ENCODE peak calls at places on chromosomes 16 and 17, in four cellular contexts. P is IMR-90, G is H1, M is GM12878. N is an unnamed sample.

GRCh38 chr17:35214192-35214591 is 20.0 kb upstream of the SLC35G3 start:
- DNase-seq in P (no peak), G (no peak), M (no peak), N (no peak)

GRCh38 chr17:19508327-19508867 is 25.3 kb upstream of the SLC47A1 start:
- DNase-seq in P (no peak), G (peak), M (no peak), N (peak)

GRCh38 chr17:77541995-77542394 is 401.2 kb downstream of the SEC14L1 start:
- DNase-seq in P (no peak), G (no peak), M (no peak), N (peak)

GRCh38 chr17:2634361-2634960 is 41.0 kb downstream of the PAFAH1B1 start:
- DNase-seq in P (peak), G (no peak), M (no peak), N (no peak)

GRCh38 chr17:14813649-14814048 is 451.5 kb downstream of the PMP22 start:
- DNase-seq in P (no peak), G (peak), M (no peak), N (peak)

GRCh38 chr17:63774141-63774981 is at the start of gene DDX42:
- DNase-seq in P (peak), G (no peak), M (no peak), N (peak)

GRCh38 chr16:80804451-80805383 is at the start of gene CDYL2:
- DNase-seq in P (peak), G (peak), M (no peak), N (peak)

GRCh38 chr17:27631897-27632725 is 1.1 kb downstream of the LGALS9 start:
- DNase-seq in P (no peak), G (no peak), M (no peak), N (no peak)

GRCh38 chr16:84700518-84701277 is 898 bp downstream of the USP10 start:
- DNase-seq in P (peak), G (no peak), M (no peak), N (no peak)

GRCh38 chr16:67537270-67537635 is 8.6 kb downstream of the RIPOR1 start:
- DNase-seq in P (peak), G (peak), M (no peak), N (no peak)

GRCh38 chr16:57591086-57591869 is 37.2 kb upstream of the ADGRG1 start:
- DNase-seq in P (peak), G (peak), M (no peak), N (peak)

GRCh38 chr17:72365857-72366415 is 245.1 kb downstream of the SOX9 start:
- DNase-seq in P (peak), G (no peak), M (no peak), N (no peak)

DNA sequence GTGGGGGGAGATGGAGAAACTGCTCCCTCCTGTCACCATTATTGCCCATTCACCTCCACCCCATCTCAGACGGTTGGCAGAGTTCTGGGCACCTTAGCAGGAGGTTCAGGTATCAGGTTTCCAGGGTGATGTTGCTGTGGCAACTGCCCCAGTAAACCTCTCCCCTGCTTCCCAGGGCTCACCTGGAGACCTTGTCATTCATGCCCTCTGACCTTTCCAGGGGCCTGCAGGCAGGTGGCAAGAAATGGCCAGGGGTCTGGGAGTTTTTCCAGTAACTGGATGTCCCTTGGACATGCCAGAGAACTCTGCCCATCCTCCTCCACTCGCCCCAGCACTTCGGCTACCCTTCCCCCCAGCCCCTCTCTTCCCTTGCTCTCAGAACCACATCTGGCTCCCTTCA is 8.4 kb downstream of the MLLT6 start:
- DNase-seq in P (no peak), G (peak), M (no peak), N (no peak)
- TF ChIP-seq CHD1 in P (no peak), G (no peak), M (no peak), N (no peak)

DNA sequence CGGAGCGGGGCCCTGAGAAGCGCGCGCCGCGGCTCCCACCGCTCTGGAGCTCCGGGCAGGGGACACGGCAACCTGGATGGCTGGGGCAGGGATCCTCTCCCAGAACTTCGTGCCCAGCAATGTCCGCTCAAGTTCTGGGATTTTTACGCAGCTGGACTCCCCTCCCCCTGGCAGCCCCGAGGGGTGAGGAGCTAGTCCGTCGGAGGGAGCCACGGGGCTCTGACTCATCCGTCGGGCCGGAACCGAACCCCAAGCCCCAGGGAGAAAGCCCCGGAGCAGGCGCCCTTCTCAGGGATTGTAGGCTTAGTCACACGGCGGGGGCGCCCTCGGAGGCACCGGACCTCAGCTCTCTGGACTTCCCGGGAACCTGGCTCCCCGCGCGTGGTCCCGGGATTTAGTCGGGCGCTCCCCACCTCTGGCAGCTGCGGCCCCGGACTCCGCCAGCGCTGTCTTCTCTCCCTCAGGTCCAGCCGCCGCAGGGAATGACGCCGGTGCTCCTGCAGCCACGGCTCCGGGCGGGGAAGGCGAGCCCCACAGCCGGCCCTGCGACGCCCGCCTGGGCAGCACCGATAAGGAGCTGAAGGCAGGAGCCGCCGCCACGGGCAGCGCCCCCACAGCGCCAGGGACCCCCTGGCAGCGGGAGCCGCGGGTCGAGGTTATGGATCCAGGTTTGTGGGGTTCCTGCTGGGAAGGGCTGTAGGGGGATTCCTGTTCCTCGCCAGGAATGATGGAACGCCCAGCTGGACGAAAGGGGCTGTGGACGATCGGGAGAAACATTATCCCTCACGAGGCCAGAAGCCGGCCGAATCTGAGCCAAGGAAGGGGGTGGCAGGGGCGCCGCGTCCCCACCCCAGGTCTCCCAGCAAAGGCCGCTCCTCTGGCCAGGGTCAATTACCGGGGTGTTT is 830 bp downstream of the SPHK1 start:
- DNase-seq in P (peak), G (peak), M (no peak), N (peak)
- TF ChIP-seq CHD1 in P (peak), G (no peak), M (no peak), N (peak)

DNA sequence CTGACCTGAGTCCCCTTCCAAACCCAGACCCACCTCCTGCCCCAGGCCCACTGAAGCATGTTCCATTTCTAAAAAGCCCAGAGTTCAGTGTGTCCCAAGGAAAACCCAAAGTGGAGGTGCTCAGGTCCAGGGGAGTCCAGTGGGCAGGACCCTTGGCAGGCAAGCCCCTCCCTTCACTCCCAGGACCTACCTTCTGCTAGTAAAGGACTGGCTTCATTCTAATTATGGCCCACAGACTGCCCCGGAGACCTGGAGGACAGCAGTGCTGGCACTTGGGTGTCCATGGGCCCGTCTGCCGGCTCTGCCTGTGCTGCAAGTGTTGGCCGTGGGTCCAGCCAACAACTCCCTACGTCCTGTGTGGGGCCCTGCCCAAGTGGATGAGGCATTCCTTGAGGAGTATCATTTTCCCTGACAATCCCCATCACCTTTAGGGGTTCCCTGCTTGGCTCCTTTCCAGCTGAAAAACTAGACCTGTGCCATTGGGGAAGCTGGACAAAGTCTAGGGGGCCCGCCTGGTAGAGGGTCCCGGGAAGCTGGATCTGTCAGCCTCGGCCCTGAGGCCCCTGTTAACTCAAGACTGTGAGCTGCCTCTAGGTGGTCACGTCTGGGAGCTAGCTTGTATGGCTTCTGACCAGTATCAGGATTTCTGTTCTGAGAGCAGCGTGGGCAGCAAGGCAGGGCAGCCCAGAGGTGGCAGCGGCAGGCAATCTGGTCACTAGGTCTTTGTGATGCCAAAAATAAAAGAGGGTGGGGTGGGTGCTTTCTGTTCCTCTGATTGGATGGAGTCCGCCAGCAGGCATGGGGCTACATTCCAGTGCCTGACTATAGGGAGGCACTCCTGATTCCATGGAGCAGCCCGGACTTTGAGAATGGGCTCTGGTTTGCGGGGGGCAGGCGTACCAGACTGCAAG is 8.2 kb downstream of the CBX2 start:
- DNase-seq in P (no peak), G (no peak), M (no peak), N (no peak)
- TF ChIP-seq CHD1 in P (no peak), G (no peak), M (no peak), N (no peak)

GRCh38 chr17:50621562-50621961 is 13.1 kb upstream of the ABCC3 start:
- DNase-seq in P (peak), G (no peak), M (no peak), N (no peak)
- TF ChIP-seq CHD1 in P (no peak), G (no peak), M (no peak), N (no peak)

GRCh38 chr17:79955167-79955549 is 80.5 kb downstream of the TBC1D16 start:
- DNase-seq in P (no peak), G (no peak), M (no peak), N (no peak)
- TF ChIP-seq CHD1 in P (no peak), G (no peak), M (no peak), N (no peak)

DNA sequence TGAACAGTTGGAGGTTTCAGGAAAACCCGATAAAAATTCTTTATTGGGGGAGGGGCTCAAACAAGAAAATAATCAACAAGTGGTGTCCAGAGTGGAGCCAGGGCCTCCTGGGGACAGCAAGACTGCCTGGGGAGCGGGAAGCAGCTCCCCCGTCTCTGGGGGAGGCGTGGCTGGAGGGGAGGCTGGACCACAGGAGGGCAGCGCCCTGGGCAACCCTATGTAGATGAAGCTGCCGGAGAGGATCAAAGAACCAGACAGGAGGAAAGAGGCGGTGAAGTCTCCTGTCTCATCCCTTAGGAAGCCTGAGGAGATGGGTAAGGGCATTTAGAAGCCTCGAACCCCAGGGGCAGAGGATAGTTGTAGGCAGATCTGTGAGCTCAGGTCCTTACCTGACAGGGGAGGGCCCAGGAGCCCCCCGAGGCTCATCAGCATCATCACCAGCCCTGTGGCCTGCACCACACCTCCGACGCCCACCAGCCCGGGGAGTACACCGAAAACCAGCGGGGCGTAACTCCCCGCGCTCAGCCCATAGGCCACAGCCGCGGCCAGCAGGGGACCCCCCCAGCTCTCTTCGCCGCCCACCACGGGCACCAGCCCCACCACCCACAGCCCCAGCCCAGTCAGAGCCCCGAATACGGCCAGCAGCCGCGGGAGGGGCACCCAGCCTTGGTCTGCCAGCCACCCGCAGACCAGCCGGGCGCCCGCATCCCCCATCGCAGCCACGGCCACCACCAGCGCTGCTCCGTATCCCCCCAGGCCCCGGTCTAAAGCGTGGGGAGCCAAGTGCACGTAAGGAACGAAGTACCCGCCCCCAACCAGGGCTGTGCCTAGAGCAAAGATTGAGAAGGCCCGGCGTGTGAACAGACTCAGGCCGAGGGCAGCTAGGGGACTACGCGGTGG is 2.0 kb downstream of the SLC16A11 start:
- DNase-seq in P (no peak), G (peak), M (no peak), N (no peak)
- TF ChIP-seq CHD1 in P (no peak), G (no peak), M (no peak), N (no peak)

GRCh38 chr16:643050-643368 is 1.4 kb downstream of the MCRIP2 start:
- DNase-seq in P (no peak), G (no peak), M (no peak), N (peak)

GRCh38 chr16:641326-642188 is at the start of gene MCRIP2:
- DNase-seq in P (peak), G (peak), M (peak), N (peak)

GRCh38 chr16:644556-644955 is 2.9 kb downstream of the MCRIP2 start:
- DNase-seq in P (no peak), G (no peak), M (no peak), N (no peak)

GRCh38 chr16:640614-641013 is 1.0 kb upstream of the MCRIP2 start:
- DNase-seq in P (no peak), G (no peak), M (no peak), N (no peak)

GRCh38 chr16:642189-643049 is 791 bp downstream of the MCRIP2 start:
- DNase-seq in P (no peak), G (peak), M (no peak), N (peak)
- TF ChIP-seq CHD1 in P (no peak), G (no peak), M (no peak), N (peak)

GRCh38 chr17:31674717-31675349 is 184.2 kb downstream of the COPRS start:
- DNase-seq in P (peak), G (no peak), M (no peak), N (no peak)
- TF ChIP-seq CHD1 in P (no peak), G (no peak), M (no peak), N (no peak)

GRCh38 chr17:76404256-76404655 is 19.8 kb downstream of the SPHK1 start:
- DNase-seq in P (no peak), G (no peak), M (no peak), N (no peak)

GRCh38 chr17:76404976-76405563 is 20.7 kb downstream of the SPHK1 start:
- DNase-seq in P (no peak), G (no peak), M (no peak), N (peak)

GRCh38 chr17:76405607-76405966 is 21.2 kb downstream of the SPHK1 start:
- DNase-seq in P (no peak), G (no peak), M (no peak), N (no peak)

GRCh38 chr17:76407509-76407908 is 23.1 kb downstream of the SPHK1 start:
- DNase-seq in P (no peak), G (no peak), M (no peak), N (no peak)

DNA sequence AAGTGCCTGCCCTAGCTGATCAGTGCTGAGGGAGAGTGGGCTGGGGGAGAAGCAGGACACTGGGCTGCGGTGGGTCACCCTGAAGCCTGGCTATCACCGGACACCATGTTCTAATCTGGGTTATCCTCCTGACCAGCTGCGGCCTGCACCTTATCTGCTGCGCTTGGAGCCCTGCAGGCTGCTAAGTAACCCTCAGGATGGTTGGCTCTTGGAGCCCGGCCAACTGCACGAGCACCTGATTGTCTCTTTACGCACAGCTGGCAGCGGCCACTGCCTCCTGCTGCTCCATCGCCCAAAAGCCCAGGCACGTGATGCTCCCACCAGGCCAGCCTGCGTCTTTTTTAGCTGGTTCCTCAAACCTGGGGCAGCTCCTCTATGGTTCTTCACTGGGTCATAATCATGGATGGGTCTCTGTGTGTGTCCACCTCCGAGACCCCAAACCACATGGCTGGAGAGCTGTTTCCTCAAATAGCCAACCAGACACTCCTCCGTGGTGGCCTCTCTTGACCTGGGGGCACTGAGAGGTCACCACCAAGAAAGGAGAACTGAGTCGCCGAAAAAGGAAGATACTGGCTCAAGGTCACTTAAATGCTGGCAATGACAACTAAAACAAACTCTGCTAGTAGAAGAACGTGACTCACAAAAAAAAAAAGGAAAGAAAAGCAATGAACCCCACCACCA is 21.7 kb downstream of the SPHK1 start:
- DNase-seq in P (peak), G (no peak), M (no peak), N (peak)
- TF ChIP-seq CHD1 in P (no peak), G (no peak), M (no peak), N (no peak)

DNA sequence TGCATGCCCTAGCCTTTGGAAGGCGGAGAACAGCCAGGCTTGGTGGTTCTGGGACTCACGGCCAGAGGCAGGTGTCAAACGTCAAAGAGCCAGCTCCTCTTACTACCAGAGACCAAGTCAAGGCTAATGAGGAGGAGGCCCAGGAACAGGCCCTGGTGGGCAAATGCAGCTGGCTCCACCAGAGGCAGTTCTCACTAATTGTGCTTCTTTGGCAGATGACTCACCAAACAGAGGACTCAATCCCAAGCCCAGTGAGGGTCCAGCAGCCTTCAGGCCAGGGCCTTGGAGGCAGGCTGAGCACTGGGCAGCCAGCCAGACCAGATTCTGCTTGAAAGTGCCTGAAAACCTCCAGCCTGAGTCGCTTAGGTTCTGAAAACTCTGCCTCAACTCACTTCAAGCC is 336.5 kb upstream of the CDH5 start:
- DNase-seq in P (peak), G (no peak), M (no peak), N (no peak)
- TF ChIP-seq CHD1 in P (no peak), G (no peak), M (no peak), N (no peak)

N was measured in K562.